ENCODE peak calls at places on chromosomes 6 and 20, in six cellular contexts. W, M, H, Y, J and N are unnamed samples.
A peak's percentile ranks its signal among the peaks of the same experiment; 100 is the strongest.

GRCh38 chr6:7468382-7469081 is 72.9 kb upstream of the DSP start:
- DNase-seq in W (peak; percentile 63), M (no peak), H (no peak), Y (no peak), J (peak; percentile 59), N (no peak)

GRCh38 chr6:21163110-21163837 is 430.3 kb upstream of the SOX4 start:
- DNase-seq in W (no peak), M (no peak), H (no peak), Y (peak; percentile 41), J (peak; percentile 55), N (no peak)

GRCh38 chr6:20705741-20706140 is 171.5 kb downstream of the CDKAL1 start:
- DNase-seq in W (no peak), M (no peak), H (no peak), Y (no peak), J (no peak), N (no peak)

GRCh38 chr6:44253307-44254101 is 3.8 kb downstream of the SLC35B2 start:
- DNase-seq in W (peak; percentile 65), M (no peak), H (peak; percentile 65), Y (no peak), J (peak; percentile 52), N (no peak)

GRCh38 chr6:76831299-76831698 is 632.0 kb downstream of the HTR1B start:
- DNase-seq in W (no peak), M (no peak), H (no peak), Y (no peak), J (no peak), N (no peak)

GRCh38 chr20:51532577-51533191 is 9.8 kb downstream of the NFATC2 start:
- DNase-seq in W (no peak), M (no peak), H (peak; percentile 47), Y (no peak), J (peak; percentile 40), N (no peak)

GRCh38 chr20:59030911-59031310 is 1.2 kb downstream of the ATP5F1E start:
- DNase-seq in W (no peak), M (no peak), H (no peak), Y (no peak), J (no peak), N (no peak)

GRCh38 chr6:161110380-161110779 is 118.8 kb downstream of the MAP3K4 start:
- DNase-seq in W (no peak), M (no peak), H (no peak), Y (no peak), J (no peak), N (no peak)

GRCh38 chr6:105389543-105389942 is 13.3 kb downstream of the PREP start:
- DNase-seq in W (no peak), M (no peak), H (no peak), Y (no peak), J (no peak), N (no peak)

GRCh38 chr6:157033428-157034140 is 256.4 kb downstream of the ARID1B start:
- DNase-seq in W (no peak), M (no peak), H (no peak), Y (no peak), J (no peak), N (no peak)

GRCh38 chr20:13243826-13244376 is 22.8 kb downstream of the ISM1 start:
- DNase-seq in W (peak; percentile 18), M (no peak), H (no peak), Y (no peak), J (no peak), N (no peak)

GRCh38 chr20:3663031-3663701 is at the start of gene GFRA4:
- DNase-seq in W (no peak), M (no peak), H (no peak), Y (no peak), J (no peak), N (no peak)

GRCh38 chr6:113732384-113732966 is 124.7 kb upstream of the MARCKS start:
- DNase-seq in W (peak; percentile 30), M (no peak), H (no peak), Y (no peak), J (no peak), N (no peak)

GRCh38 chr6:125812394-125813231 is 21.9 kb downstream of the NCOA7 start:
- DNase-seq in W (peak; percentile 43), M (no peak), H (no peak), Y (peak; percentile 89), J (peak; percentile 89), N (no peak)

GRCh38 chr6:63496388-63496804 is 75.9 kb upstream of the LOC128125822 start:
- DNase-seq in W (peak; percentile 44), M (no peak), H (no peak), Y (no peak), J (no peak), N (no peak)

GRCh38 chr6:7236312-7237209 is 76.4 kb downstream of the SSR1 start:
- DNase-seq in W (no peak), M (no peak), H (no peak), Y (no peak), J (no peak), N (peak; percentile 13)

GRCh38 chr20:40640667-40641066 is 48.4 kb downstream of the MAFB start:
- DNase-seq in W (no peak), M (no peak), H (no peak), Y (no peak), J (no peak), N (no peak)

GRCh38 chr20:50484271-50484976 is 25.8 kb upstream of the PTPN1 start:
- DNase-seq in W (no peak), M (no peak), H (no peak), Y (no peak), J (no peak), N (no peak)

GRCh38 chr20:20971810-20972209 is 134.3 kb downstream of the LINC00237 start:
- DNase-seq in W (no peak), M (no peak), H (no peak), Y (no peak), J (no peak), N (no peak)

GRCh38 chr6:118984342-118984741 is 49.4 kb upstream of the MCM9 start:
- DNase-seq in W (no peak), M (no peak), H (no peak), Y (no peak), J (no peak), N (no peak)

GRCh38 chr6:141552463-141552862 is 580.3 kb upstream of the GJE1 start:
- DNase-seq in W (peak; percentile 67), M (no peak), H (no peak), Y (peak; percentile 43), J (peak; percentile 46), N (no peak)

GRCh38 chr6:44386929-44387345 is 569 bp upstream of the CDC5L start:
- DNase-seq in W (peak; percentile 20), M (no peak), H (no peak), Y (peak; percentile 3), J (peak; percentile 37), N (no peak)

GRCh38 chr6:161429921-161430490 is 156.1 kb upstream of the AGPAT4 start:
- DNase-seq in W (no peak), M (no peak), H (no peak), Y (no peak), J (no peak), N (no peak)

GRCh38 chr6:43076093-43076927 is at the start of gene PTK7:
- DNase-seq in W (peak; percentile 89), M (peak; percentile 56), H (no peak), Y (no peak), J (no peak), N (no peak)

GRCh38 chr6:19723533-19723932 is 113.6 kb upstream of the ID4 start:
- DNase-seq in W (peak; percentile 6), M (no peak), H (no peak), Y (peak; percentile 48), J (peak; percentile 74), N (no peak)

GRCh38 chr6:109671721-109672120 is 19.3 kb downstream of the AK9 start:
- DNase-seq in W (no peak), M (no peak), H (no peak), Y (no peak), J (peak; percentile 41), N (no peak)

GRCh38 chr6:23106951-23107350 is 537.6 kb downstream of the HDGFL1 start:
- DNase-seq in W (no peak), M (no peak), H (no peak), Y (peak; percentile 69), J (peak; percentile 61), N (no peak)

GRCh38 chr6:31558631-31559500 is 11.5 kb downstream of the NFKBIL1 start:
- DNase-seq in W (no peak), M (peak; percentile 56), H (peak; percentile 80), Y (no peak), J (peak; percentile 4), N (peak; percentile 91)

GRCh38 chr6:17352302-17352701 is 41.1 kb upstream of the CAP2 start:
- DNase-seq in W (no peak), M (no peak), H (no peak), Y (no peak), J (peak; percentile 8), N (no peak)

GRCh38 chr6:152723398-152723797 is 25.7 kb downstream of the MYCT1 start:
- DNase-seq in W (no peak), M (no peak), H (no peak), Y (no peak), J (peak; percentile 57), N (no peak)

GRCh38 chr6:27472182-27472616 is 706 bp downstream of the ZNF184 start:
- DNase-seq in W (peak; percentile 76), M (peak; percentile 56), H (peak; percentile 92), Y (peak; percentile 41), J (peak; percentile 68), N (peak; percentile 65)
- TF ChIP-seq CTCF in W (no peak), M (no peak), H (no peak), Y (no peak), J (no peak), N (no peak)

GRCh38 chr6:34333858-34334257 is 58.6 kb downstream of the NUDT3 start:
- DNase-seq in W (no peak), M (no peak), H (no peak), Y (no peak), J (no peak), N (no peak)
- TF ChIP-seq CTCF in W (no peak), M (no peak), H (no peak), Y (no peak), J (no peak), N (no peak)

GRCh38 chr6:144806222-144806621 is 521.1 kb downstream of the UTRN start:
- DNase-seq in W (no peak), M (no peak), H (no peak), Y (no peak), J (no peak), N (no peak)
- TF ChIP-seq CTCF in W (no peak), M (no peak), H (no peak), Y (no peak), J (no peak), N (no peak)

DNA sequence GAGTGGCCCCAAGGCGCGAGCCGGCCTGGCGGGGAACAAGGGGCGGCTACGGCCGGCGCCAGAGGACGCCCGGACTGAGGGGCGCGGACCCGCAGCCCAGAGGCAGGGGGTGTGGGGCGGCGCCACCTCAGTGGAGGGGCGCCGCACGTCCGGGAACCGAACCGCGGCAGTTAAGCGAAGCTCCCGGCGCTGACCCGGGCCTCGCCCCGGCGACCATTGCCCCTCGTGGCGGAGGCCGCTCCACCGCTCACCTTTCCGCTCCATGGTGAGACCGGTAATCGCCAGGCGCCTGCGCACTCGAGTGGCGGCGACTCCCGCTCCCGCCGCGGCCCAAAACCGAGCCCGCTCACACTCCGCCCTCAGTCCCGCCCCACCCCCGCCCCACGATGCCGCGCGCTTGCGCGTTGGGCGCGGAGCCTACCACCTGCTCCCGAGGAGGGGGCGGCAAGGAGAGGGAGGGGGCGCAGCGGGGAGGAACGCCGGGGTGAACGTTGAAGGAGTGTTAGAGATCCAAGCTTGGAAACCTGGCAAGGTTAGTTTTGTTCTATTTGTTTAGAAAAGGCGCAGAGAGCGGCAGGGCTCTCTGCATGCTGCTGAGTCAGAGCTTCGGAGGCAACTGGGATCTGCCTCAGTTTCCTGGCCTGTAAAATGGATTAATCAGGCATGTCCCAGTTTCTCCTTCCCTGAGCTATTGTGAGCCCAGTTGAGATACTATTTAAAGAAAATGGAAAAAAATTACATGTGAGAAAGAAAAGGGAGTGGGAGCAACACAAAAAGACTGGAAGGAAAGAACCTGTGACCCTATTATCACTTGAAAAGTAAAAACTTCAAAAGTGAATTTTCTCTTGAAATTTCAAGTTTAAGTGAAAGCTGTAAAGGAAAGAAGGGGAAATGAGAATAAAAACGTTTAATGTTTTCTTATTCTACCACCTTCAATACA is at the start of gene SRPK1:
- DNase-seq in W (peak; percentile 96), M (peak; percentile 86), H (peak; percentile 78), Y (no peak), J (peak; percentile 68), N (peak; percentile 81)
- TF ChIP-seq CTCF in W (no peak), M (no peak), H (no peak), Y (no peak), J (no peak), N (no peak)